ENCODE peak calls at places on chromosomes 12 and 14, in eight cellular contexts. H is stimulated activated naive CD4-positive, alpha-beta T cell; K is NCI-H774; F is HTR-8/SVneo; W is GM12892; L is HT-29; P is NCI-H1092 treated with DMSO at 0.1 percent for 48 hours; X is iris pigment epithelial cell. Y is an unnamed sample.
A peak's percentile ranks its signal among the peaks of the same experiment; 100 is the strongest.

GRCh38 chr12:119876761-119877638 is at the start of gene CIT:
- DNase-seq in W (peak; percentile 85), P (peak; percentile 88), L (peak; percentile 96), H (peak; percentile 76), F (peak; percentile 98), K (peak; percentile 97), X (peak; percentile 95), Y (peak; percentile 91)

GRCh38 chr12:12327802-12328201 is 22.2 kb downstream of the MANSC1 start:
- DNase-seq in W (peak; percentile 14), K (peak; percentile 63), L (peak; percentile 86), F (peak; percentile 37), P (peak; percentile 64), H (no peak), X (peak; percentile 63), Y (peak; percentile 76)

GRCh38 chr14:104970231-104971068 is 7.7 kb downstream of the AHNAK2 start:
- DNase-seq in K (no peak), L (no peak), W (no peak), X (peak; percentile 89), P (no peak), H (no peak), F (no peak), Y (peak; percentile 68)

GRCh38 chr14:24274101-24274543 is 2.7 kb upstream of the RABGGTA start:
- DNase-seq in K (no peak), W (peak; percentile 62), L (no peak), P (no peak), X (peak; percentile 62), H (no peak), F (no peak), Y (peak; percentile 80)

GRCh38 chr12:109953656-109954055 is 42.5 kb downstream of the GIT2 start:
- DNase-seq in H (no peak), L (no peak), P (no peak), K (no peak), X (no peak), F (no peak), W (no peak), Y (no peak)

GRCh38 chr12:57236224-57236924 is 6.9 kb downstream of the SHMT2 start:
- DNase-seq in W (no peak), X (no peak), F (no peak), K (no peak), H (no peak), P (no peak), L (no peak), Y (no peak)

GRCh38 chr12:124456652-124457152 is 110.7 kb downstream of the NCOR2 start:
- DNase-seq in W (peak; percentile 76), H (peak; percentile 21), P (no peak), L (no peak), F (no peak), X (no peak), K (no peak), Y (no peak)

GRCh38 chr14:72089625-72090024 is 157.4 kb downstream of the RGS6 start:
- DNase-seq in K (no peak), F (no peak), H (no peak), P (no peak), L (no peak), W (no peak), X (no peak), Y (no peak)

GRCh38 chr12:54139030-54139429 is 49.8 kb downstream of the SMUG1 start:
- DNase-seq in K (no peak), P (no peak), L (no peak), X (no peak), F (no peak), W (no peak), H (no peak), Y (no peak)

GRCh38 chr12:22702690-22703089 is 77.7 kb downstream of the ETNK1 start:
- DNase-seq in X (peak; percentile 37), W (no peak), F (no peak), L (no peak), K (no peak), H (no peak), P (no peak), Y (peak; percentile 87)

GRCh38 chr12:12508612-12509011 is 54.1 kb downstream of the DUSP16 start:
- DNase-seq in P (no peak), X (peak; percentile 74), K (no peak), H (no peak), W (no peak), F (no peak), L (no peak), Y (no peak)

GRCh38 chr12:6461401-6462233 is 8.9 kb downstream of the VAMP1 start:
- DNase-seq in X (peak; percentile 36), K (no peak), F (no peak), W (peak; percentile 79), H (peak; percentile 69), L (no peak), P (no peak), Y (no peak)

GRCh38 chr12:65306229-65306602 is 27.7 kb downstream of the MSRB3 start:
- DNase-seq in W (no peak), X (no peak), H (no peak), P (no peak), L (no peak), F (no peak), K (no peak), Y (no peak)

GRCh38 chr12:11840350-11840749 is 190.9 kb downstream of the ETV6 start:
- DNase-seq in K (no peak), H (no peak), W (no peak), F (no peak), X (no peak), P (peak; percentile 79), L (peak; percentile 85), Y (no peak)

GRCh38 chr14:51020024-51020710 is 74.7 kb downstream of the TRIM9 start:
- DNase-seq in P (no peak), W (no peak), H (no peak), X (no peak), F (no peak), K (no peak), L (no peak), Y (peak; percentile 10)

GRCh38 chr12:30257614-30258013 is 438.1 kb downstream of the IPO8 start:
- DNase-seq in W (no peak), K (no peak), F (no peak), L (no peak), H (no peak), P (no peak), X (peak; percentile 1), Y (no peak)

GRCh38 chr12:32983968-32984367 is 87.4 kb upstream of the PKP2 start:
- DNase-seq in L (peak; percentile 14), W (no peak), P (no peak), X (no peak), K (no peak), F (no peak), H (no peak), Y (no peak)

GRCh38 chr14:38290601-38291190 is 34.8 kb upstream of the CLEC14A start:
- DNase-seq in X (peak; percentile 98), F (peak; percentile 45), L (no peak), K (peak; percentile 50), H (no peak), P (no peak), W (no peak), Y (peak; percentile 67)

GRCh38 chr12:67911789-67912188 is 77.5 kb upstream of the IFNG-AS1 start:
- DNase-seq in K (no peak), W (no peak), X (no peak), F (no peak), H (no peak), L (no peak), P (no peak), Y (no peak)

GRCh38 chr14:68140111-68140741 is 320.6 kb downstream of the RAD51B start:
- DNase-seq in H (no peak), W (no peak), L (peak; percentile 88), K (no peak), F (peak; percentile 97), X (peak; percentile 97), P (peak; percentile 69), Y (peak; percentile 100)

GRCh38 chr12:27615331-27615891 is 80.8 kb upstream of the REP15 start:
- DNase-seq in P (no peak), W (no peak), F (peak; percentile 72), K (no peak), X (peak; percentile 47), L (no peak), H (no peak), Y (peak; percentile 58)

GRCh38 chr12:123986374-123986920 is 13.4 kb downstream of the ZNF664 start:
- DNase-seq in W (no peak), L (no peak), P (no peak), K (no peak), H (no peak), X (peak; percentile 53), F (no peak), Y (no peak)

GRCh38 chr14:78714722-78715121 is 544.5 kb downstream of the NRXN3 start:
- DNase-seq in X (no peak), H (no peak), F (no peak), K (no peak), L (no peak), W (no peak), P (no peak), Y (no peak)

GRCh38 chr12:130119241-130119861 is 42.9 kb upstream of the FZD10 start:
- DNase-seq in K (no peak), P (no peak), L (no peak), X (no peak), H (no peak), F (no peak), W (no peak), Y (no peak)

GRCh38 chr14:61625171-61625570 is 70.1 kb upstream of the HIF1A start:
- DNase-seq in H (no peak), P (no peak), L (no peak), W (no peak), F (peak; percentile 78), K (no peak), X (no peak), Y (peak; percentile 79)

GRCh38 chr12:106840217-106840616 is 65.7 kb downstream of the RIC8B start:
- DNase-seq in P (peak; percentile 6), K (peak; percentile 71), L (no peak), X (peak; percentile 81), W (no peak), F (peak; percentile 45), H (no peak), Y (peak; percentile 91)

GRCh38 chr12:106282457-106283097 is 20.0 kb upstream of the TCP11L2 start:
- DNase-seq in K (no peak), H (peak; percentile 18), X (peak; percentile 66), F (peak; percentile 41), L (peak; percentile 71), P (peak; percentile 9), W (peak; percentile 29), Y (peak; percentile 44)

GRCh38 chr12:62600038-62600437 is 133.4 kb downstream of the MON2 start:
- DNase-seq in K (no peak), P (no peak), F (no peak), L (no peak), X (no peak), H (no peak), W (no peak), Y (no peak)

GRCh38 chr12:118033331-118033730 is 16.8 kb downstream of the RFC5 start:
- DNase-seq in F (no peak), X (no peak), P (no peak), H (no peak), L (no peak), K (no peak), W (no peak), Y (no peak)

GRCh38 chr14:37493606-37494005 is 101.4 kb downstream of the FOXA1 start:
- DNase-seq in L (no peak), H (no peak), W (no peak), F (no peak), K (no peak), P (no peak), X (peak; percentile 27), Y (no peak)

GRCh38 chr12:75951399-75952228 is 80.0 kb downstream of the PHLDA1 start:
- DNase-seq in K (no peak), F (no peak), X (no peak), L (peak; percentile 67), W (no peak), H (no peak), P (no peak), Y (no peak)

GRCh38 chr12:6833189-6833890 is 5.1 kb downstream of the P3H3 start:
- DNase-seq in F (no peak), P (no peak), W (no peak), H (no peak), K (no peak), L (no peak), X (no peak), Y (no peak)

GRCh38 chr14:103828315-103828967 is 18.9 kb downstream of the PPP1R13B start:
- DNase-seq in K (no peak), H (no peak), W (no peak), F (no peak), P (no peak), L (no peak), X (peak; percentile 52), Y (no peak)

Y was measured in renal cortical epithelial cell.